ENCODE peak calls at places on chromosomes 11 and 22, in eight cellular contexts. I is neural crest cell; S is EL; D is sigmoid colon; E is HuH-7.5; J is prostate gland; T is OCI-LY7; U is activated T-helper 1 cell treated with anti-CD3 and anti-CD28 coated beads, Interleukin-12 subunit alpha, Interleukin-12 subunit beta, Interleukin-2, Interleukin-4 antibody, amounts not matched to agents 30 ng/mL and 10 ng/mL and 1 ng/mL, durations not matched to agents 14 hours and 24 hours and 36 hours. N is an unnamed sample.

GRCh38 chr11:80118071-80118470 is 677.2 kb upstream of the TENM4 start:
- DNase-seq in I (peak; percentile 1), S (no peak), U (no peak), D (no peak), T (no peak), E (no peak), J (no peak), N (no peak)

GRCh38 chr11:46321757-46322156 is 25.5 kb upstream of the DGKZ start:
- DNase-seq in U (no peak), I (no peak), T (no peak), S (no peak), J (no peak), E (no peak), D (no peak), N (peak; percentile 67)

GRCh38 chr11:69220581-69221051 is 64.9 kb downstream of the SMIM38 start:
- DNase-seq in D (peak; percentile 54), J (peak; percentile 71), I (no peak), E (no peak), T (no peak), U (no peak), S (no peak), N (no peak)

GRCh38 chr22:49481651-49482399 is 345.8 kb downstream of the BRD1 start:
- DNase-seq in I (no peak), S (no peak), J (no peak), E (no peak), D (no peak), U (no peak), T (no peak), N (no peak)

GRCh38 chr11:46601129-46601528 is 7.3 kb upstream of the AMBRA1 start:
- DNase-seq in T (no peak), D (no peak), S (no peak), U (no peak), E (no peak), J (no peak), I (no peak), N (peak; percentile 7)

GRCh38 chr11:116186592-116186991 is 586.2 kb downstream of the BUD13 start:
- DNase-seq in J (no peak), U (no peak), I (no peak), D (no peak), E (no peak), S (no peak), T (no peak), N (no peak)

GRCh38 chr11:18705651-18706281 is 7.2 kb downstream of the TMEM86A start:
- DNase-seq in I (no peak), E (no peak), T (no peak), J (no peak), U (no peak), S (no peak), D (peak; percentile 80), N (no peak)

GRCh38 chr11:60343094-60343704 is 16.1 kb downstream of the MS4A6E start:
- DNase-seq in E (no peak), U (no peak), T (peak; percentile 61), J (no peak), S (peak; percentile 15), D (no peak), I (no peak), N (no peak)

GRCh38 chr11:1838426-1839131 is at the start of gene TNNI2:
- DNase-seq in E (no peak), D (no peak), J (no peak), I (no peak), T (no peak), U (no peak), S (no peak), N (no peak)

GRCh38 chr11:96259053-96259837 is 83.8 kb downstream of the MAML2 start:
- DNase-seq in D (no peak), U (no peak), I (no peak), T (peak; percentile 32), J (no peak), S (peak; percentile 78), E (no peak), N (peak; percentile 81)

GRCh38 chr11:613369-613968 is 2.3 kb downstream of the IRF7 start:
- DNase-seq in E (peak; percentile 55), S (peak; percentile 60), J (peak; percentile 63), T (peak; percentile 64), U (peak; percentile 53), D (no peak), I (peak; percentile 57), N (peak; percentile 26)

GRCh38 chr11:79857404-79857803 is 416.6 kb upstream of the TENM4 start:
- DNase-seq in I (no peak), D (no peak), U (no peak), T (no peak), E (no peak), J (no peak), S (no peak), N (no peak)

GRCh38 chr22:42192547-42192946 is 61.9 kb upstream of the CYP2D6 start:
- DNase-seq in T (no peak), S (no peak), E (no peak), D (no peak), J (no peak), U (no peak), I (no peak), N (no peak)

GRCh38 chr11:36500315-36500721 is 9.8 kb downstream of the TRAF6 start:
- DNase-seq in D (no peak), I (no peak), U (no peak), J (no peak), S (peak; percentile 95), T (no peak), E (no peak), N (peak; percentile 64)

N was measured in fibroblast of gingiva.